ENCODE peak calls at places on chromosome 3, in four cellular contexts. B is ureter; U is activated T-helper 1 cell treated with anti-CD3 and anti-CD28 coated beads, Interleukin-12 subunit alpha, Interleukin-12 subunit beta, Interleukin-2, Interleukin-4 antibody, amounts not matched to agents 30 ng/mL and 10 ng/mL and 1 ng/mL, durations not matched to agents 14 hours and 24 hours and 36 hours; X is fibroblast of the aortic adventitia. L is an unnamed sample.

GRCh38 chr3:129620828-129621605 is 14.5 kb upstream of the PLXND1 start:
- DNase-seq in B (no peak), U (no peak), X (no peak), L (no peak)

GRCh38 chr3:53153914-53154434 is 7.0 kb upstream of the PRKCD start:
- DNase-seq in X (no peak), U (no peak), B (no peak), L (no peak)

GRCh38 chr3:171556574-171557145 is 96.5 kb upstream of the TNIK start:
- DNase-seq in U (no peak), X (no peak), B (no peak), L (peak; percentile 37)

GRCh38 chr3:193800138-193801043 is 207.4 kb downstream of the OPA1 start:
- DNase-seq in X (no peak), B (no peak), U (no peak), L (no peak)

GRCh38 chr3:61844346-61844745 is 283.0 kb downstream of the PTPRG start:
- DNase-seq in B (no peak), X (no peak), U (no peak), L (no peak)

GRCh38 chr3:188104050-188104449 is 49.9 kb upstream of the LPP start:
- DNase-seq in X (peak; percentile 35), U (no peak), B (no peak), L (no peak)

GRCh38 chr3:100665230-100665629 is 44.1 kb upstream of the TFG start:
- DNase-seq in B (no peak), X (no peak), U (peak; percentile 36), L (no peak)

GRCh38 chr3:99950921-99951320 is 133.3 kb downstream of the CMSS1 start:
- DNase-seq in U (no peak), B (no peak), X (no peak), L (no peak)

GRCh38 chr3:30675006-30675405 is 68.6 kb downstream of the TGFBR2 start:
- DNase-seq in U (no peak), B (no peak), X (no peak), L (no peak)

GRCh38 chr3:9395570-9396300 is 1.7 kb upstream of the SETD5 start:
- DNase-seq in U (no peak), X (no peak), B (no peak), L (no peak)

GRCh38 chr3:58724376-58724775 is 57.8 kb upstream of the FAM3D start:
- DNase-seq in U (no peak), X (no peak), B (no peak), L (no peak)

GRCh38 chr3:179063945-179064560 is 7.6 kb downstream of the ZMAT3 start:
- DNase-seq in X (peak; percentile 6), B (no peak), U (no peak), L (no peak)